ENCODE peak calls at places on chromosome 16, in four cellular contexts. E is HepG2, U is K562, W is GM12878. F is an unnamed sample.

GRCh38 chr16:73017321-73017720 is 30.6 kb downstream of the ZFHX3 start:
- DNase-seq in U (no peak), E (no peak), W (no peak), F (no peak)

GRCh38 chr16:88533381-88533831 is 36.8 kb upstream of the ZC3H18 start:
- DNase-seq in U (no peak), E (no peak), W (no peak), F (peak; percentile 41)

GRCh38 chr16:68564367-68564985 is 25.4 kb downstream of the ZFP90 start:
- DNase-seq in E (no peak), W (no peak), U (no peak), F (no peak)

GRCh38 chr16:81700071-81700779 is 78.9 kb upstream of the PLCG2 start:
- DNase-seq in W (no peak), U (no peak), E (no peak), F (no peak)

GRCh38 chr16:26957283-26957859 is 109.4 kb upstream of the C16orf82 start:
- DNase-seq in U (no peak), E (no peak), W (no peak), F (no peak)

GRCh38 chr16:1180772-1181714 is 28.1 kb downstream of the CACNA1H start:
- DNase-seq in E (no peak), W (no peak), U (no peak), F (no peak)

GRCh38 chr16:1125471-1125870 is 27.4 kb upstream of the CACNA1H start:
- DNase-seq in U (peak; percentile 71), E (no peak), W (no peak), F (no peak)

GRCh38 chr16:60419859-60420258 is 1616.4 kb downstream of the CDH8 start:
- DNase-seq in U (no peak), E (no peak), W (no peak), F (no peak)

GRCh38 chr16:13150181-13150885 is 248.9 kb downstream of the SHISA9 start:
- DNase-seq in E (no peak), W (no peak), U (no peak), F (no peak)

GRCh38 chr16:369866-370436 is 387 bp downstream of the MRPL28 start:
- DNase-seq in U (no peak), W (no peak), E (no peak), F (no peak)

GRCh38 chr16:14132696-14133048 is 61.6 kb downstream of the MRTFB start:
- DNase-seq in U (no peak), W (no peak), E (no peak), F (no peak)

GRCh38 chr16:1509307-1510221 is 16.4 kb downstream of the TELO2 start:
- DNase-seq in W (no peak), E (no peak), U (no peak), F (no peak)

GRCh38 chr16:83799336-83799735 is 8.4 kb upstream of the HSBP1 start:
- DNase-seq in E (no peak), W (no peak), U (no peak), F (no peak)

GRCh38 chr16:83804366-83804765 is 3.4 kb upstream of the HSBP1 start:
- DNase-seq in U (no peak), E (no peak), W (no peak), F (no peak)

GRCh38 chr16:83802559-83802958 is 5.2 kb upstream of the HSBP1 start:
- DNase-seq in U (no peak), W (no peak), E (no peak), F (no peak)

GRCh38 chr16:83803811-83804210 is 4.0 kb upstream of the HSBP1 start:
- DNase-seq in U (no peak), E (no peak), W (no peak), F (no peak)

DNA sequence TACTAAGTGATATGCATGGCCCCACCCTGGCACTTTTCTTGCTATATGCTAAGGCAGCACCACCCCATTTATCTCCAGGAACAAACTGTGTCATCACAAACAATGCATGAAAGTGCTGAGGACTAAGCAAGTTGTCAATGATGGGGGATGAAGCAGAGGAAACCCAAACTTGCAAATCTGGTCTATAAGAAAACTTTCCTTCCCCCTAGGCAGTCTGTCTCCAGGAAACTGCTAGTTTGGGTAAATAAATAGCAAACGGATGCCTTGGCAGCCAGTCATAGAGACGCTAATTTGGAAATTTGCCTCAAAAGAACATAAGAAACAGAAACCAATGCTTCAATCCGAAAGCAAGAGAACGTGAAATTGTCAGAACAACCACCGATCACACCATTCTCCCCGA is 5.6 kb upstream of the HSBP1 start:
- DNase-seq in W (no peak), E (no peak), U (no peak), F (no peak)
- TF ChIP-seq SP1 in W (no peak), E (no peak), U (no peak), F (no peak)

DNA sequence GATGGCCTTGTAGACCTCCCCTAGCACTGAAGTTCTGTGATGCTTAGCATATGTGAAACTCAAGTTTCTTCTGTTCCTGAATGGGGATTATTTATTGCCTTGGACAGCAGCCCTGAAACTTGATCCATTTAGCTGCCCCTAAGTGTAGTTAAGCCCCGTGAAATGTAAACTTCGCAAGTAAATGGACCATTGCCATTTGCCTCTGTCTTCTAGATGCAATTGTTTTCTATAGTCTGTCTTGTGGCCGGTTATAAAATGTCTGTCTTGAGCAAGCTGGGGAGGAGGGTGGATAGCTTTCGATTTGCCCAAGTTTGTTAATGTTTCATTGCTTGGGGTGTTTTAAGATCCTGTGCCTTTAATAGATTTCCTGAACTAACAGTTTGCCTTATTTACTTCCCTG is 261.8 kb downstream of the CDH13 start:
- DNase-seq in E (no peak), W (no peak), U (no peak), F (no peak)
- TF ChIP-seq NR2C2 in E (no peak), W (no peak), U (no peak), F (no peak)

GRCh38 chr16:65218348-65218747 is 96.5 kb upstream of the CDH11 start:
- DNase-seq in E (no peak), U (no peak), W (no peak), F (no peak)
- TF ChIP-seq SP1 in E (no peak), U (no peak), W (no peak), F (no peak)

DNA sequence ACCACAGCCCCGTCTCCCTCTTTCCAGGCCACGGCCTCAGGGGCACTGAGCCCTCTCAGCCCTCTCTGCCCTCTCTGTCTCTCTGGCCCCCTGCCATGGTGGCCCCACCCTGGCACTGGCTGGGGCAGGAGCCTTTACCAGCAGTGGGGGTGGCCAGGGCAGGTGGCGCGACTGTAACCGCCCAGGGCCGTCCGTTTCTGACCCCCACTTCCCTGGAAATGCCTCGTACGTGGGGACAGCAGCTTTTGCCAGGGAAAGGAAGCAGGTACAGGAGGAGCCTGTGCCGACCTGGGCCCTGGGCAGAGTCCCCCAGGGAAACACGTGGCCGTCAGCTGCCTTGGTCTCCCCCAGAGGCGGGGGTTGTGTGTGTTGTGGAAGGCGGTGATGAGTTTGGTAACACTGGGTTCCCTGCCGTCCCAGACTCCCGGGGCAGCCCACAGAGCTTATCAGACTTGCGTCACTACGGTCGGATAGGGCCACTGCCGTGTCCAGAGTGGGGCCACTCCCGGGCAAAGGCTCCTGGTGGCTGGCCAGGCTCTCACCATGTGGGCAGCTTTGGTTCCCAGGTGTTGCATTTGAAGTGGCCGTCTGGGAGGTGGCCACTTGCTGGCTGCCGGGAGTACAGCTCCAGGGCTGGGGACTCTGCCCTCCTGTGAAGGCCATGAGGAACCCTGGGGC is 249.3 kb upstream of the CIBAR2 start:
- DNase-seq in U (peak; percentile 56), W (no peak), E (no peak), F (no peak)
- TF ChIP-seq NR2C2 in U (no peak), W (no peak), E (no peak), F (no peak)

GRCh38 chr16:74261068-74261467 is 35.5 kb upstream of the PSMD7 start:
- DNase-seq in W (no peak), U (no peak), E (no peak), F (no peak)

GRCh38 chr16:74268372-74268782 is 28.2 kb upstream of the PSMD7 start:
- DNase-seq in W (no peak), E (no peak), U (no peak), F (no peak)

DNA sequence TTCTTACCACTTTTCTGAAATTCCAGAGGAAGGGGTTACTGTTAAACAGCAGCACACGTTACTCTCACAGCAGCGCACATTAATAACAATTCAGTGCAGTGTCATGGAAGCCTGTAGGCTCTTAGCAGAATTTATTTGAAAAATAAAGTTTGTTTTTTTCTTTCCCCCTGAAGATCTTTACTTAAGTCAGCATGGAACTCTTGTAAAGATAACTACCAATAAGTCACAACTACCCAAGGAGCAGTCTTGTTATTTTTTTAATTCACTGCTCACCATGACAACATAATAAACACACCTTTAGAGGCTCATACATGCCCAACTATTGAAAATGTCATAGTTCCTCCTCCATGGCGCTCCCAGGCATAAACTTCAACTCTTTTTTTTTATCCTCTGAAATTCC is 31.8 kb upstream of the PSMD7 start:
- DNase-seq in E (no peak), U (no peak), W (no peak), F (no peak)
- TF ChIP-seq SP1 in E (no peak), U (no peak), W (no peak), F (no peak)

DNA sequence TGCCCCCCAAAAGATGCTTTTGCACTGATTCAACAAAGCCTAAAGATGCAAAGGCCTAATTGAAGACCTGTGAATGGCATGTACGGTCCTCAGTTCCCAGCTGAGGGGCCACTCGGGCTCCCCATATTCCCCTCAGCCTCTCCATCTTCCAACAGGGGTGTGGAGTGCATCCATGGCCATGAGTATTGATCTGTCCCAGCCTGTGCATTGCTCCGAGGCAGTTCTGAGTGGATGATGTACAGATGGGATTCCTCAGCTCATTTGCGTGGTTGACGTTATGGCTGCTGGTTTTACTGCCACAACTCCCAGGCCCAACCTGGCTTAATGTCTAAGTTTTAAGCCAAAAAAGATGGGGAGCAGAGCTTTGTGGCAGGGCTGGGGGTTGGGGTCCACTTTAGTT is 162.7 kb upstream of the ZNF267 start:
- DNase-seq in U (no peak), W (no peak), E (no peak), F (no peak)
- TF ChIP-seq NR2C2 in U (no peak), W (no peak), E (no peak), F (no peak)

DNA sequence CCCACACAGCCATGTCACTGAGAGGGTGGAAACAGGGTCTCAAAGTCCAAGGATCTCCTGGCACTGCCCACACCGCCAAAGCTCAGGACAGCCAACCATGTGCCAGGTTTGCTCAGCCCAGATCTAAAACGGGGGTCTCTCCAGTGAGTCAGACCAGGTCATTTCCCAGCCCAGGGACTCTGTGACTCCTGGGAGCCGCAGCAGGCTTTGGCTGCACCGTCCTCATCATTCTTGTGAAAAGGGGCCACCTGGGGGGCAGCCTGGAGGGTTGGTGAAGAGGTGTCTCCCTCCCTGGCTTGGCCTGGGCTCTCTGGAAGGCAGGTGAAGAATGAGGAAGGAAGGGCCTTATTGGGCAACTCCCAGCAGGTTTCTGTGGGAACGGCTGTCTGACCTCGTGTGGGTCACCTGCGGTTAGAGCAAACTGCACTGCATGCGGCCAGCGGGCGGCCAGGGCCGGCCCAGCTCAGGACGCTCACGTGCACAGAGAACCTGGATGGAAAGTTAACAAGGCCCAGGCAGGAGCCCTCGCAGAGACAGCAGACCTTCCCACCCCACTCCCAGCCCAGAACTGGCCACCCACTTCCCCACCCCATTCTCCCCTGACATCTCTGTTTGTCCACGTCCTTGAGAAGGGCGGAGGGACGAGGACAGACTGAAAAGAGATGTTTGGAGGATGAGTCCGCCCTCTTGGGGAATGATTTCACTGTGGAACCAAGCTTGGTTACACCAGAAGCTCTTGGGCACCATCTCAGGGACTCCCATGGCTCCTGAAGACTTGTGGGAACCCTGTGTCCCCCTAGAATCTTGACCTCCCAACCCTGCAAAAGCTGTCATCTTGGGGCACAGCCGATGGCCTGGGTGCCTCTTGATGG is 25.6 kb upstream of the LITAF start:
- DNase-seq in E (peak; percentile 83), U (peak; percentile 46), W (no peak), F (peak; percentile 40)
- TF ChIP-seq SP1 in E (peak; percentile 73), U (peak; percentile 52), W (no peak), F (no peak)

GRCh38 chr16:49562228-49562627 is 188.6 kb downstream of the C16orf78 start:
- DNase-seq in E (no peak), U (no peak), W (no peak), F (no peak)
- TF ChIP-seq NR2C2 in E (no peak), U (no peak), W (no peak), F (no peak)

GRCh38 chr16:51151951-51152663 is 1.0 kb upstream of the SALL1 start:
- DNase-seq in E (peak; percentile 79), W (no peak), U (no peak), F (peak; percentile 88)
- TF ChIP-seq SP1 in E (peak; percentile 82), W (no peak), U (no peak), F (peak; percentile 86)